ENCODE peak calls at places on chromosomes 7 and 10, in eight cellular contexts. P is suprapubic skin, I is breast epithelium, F is left ventricle myocardium inferior, X is mammary epithelial cell, K is upper lobe of left lung, L is hepatocyte, Z is NT2/D1. E is an unnamed sample. For H3K9me3, the result is how much of the 10 kb centered on the place peaks cover.

GRCh38 chr7:99359465-99360154 is 14.9 kb upstream of the ARPC1B start:
- DNase-seq in P (no peak), I (peak), F (no peak), X (no peak), K (no peak), L (no peak), Z (peak), E (no peak)

GRCh38 chr7:116566666-116567065 is 41.8 kb downstream of the CAV1 start:
- DNase-seq in P (no peak), I (no peak), F (no peak), X (no peak), K (no peak), L (no peak), Z (no peak), E (no peak)

GRCh38 chr7:87885018-87885417 is 8.7 kb downstream of the DBF4 start:
- DNase-seq in P (no peak), I (no peak), F (no peak), X (no peak), K (no peak), L (no peak), Z (no peak), E (no peak)

GRCh38 chr10:21523557-21524008 is 1.9 kb downstream of the SKIDA1 start:
- DNase-seq in P (no peak), I (no peak), F (no peak), X (no peak), K (no peak), L (peak), Z (no peak), E (no peak)

GRCh38 chr7:139995034-139995915 is 67.5 kb downstream of the PARP12 start:
- DNase-seq in P (no peak), I (no peak), F (peak), X (no peak), K (no peak), L (peak), Z (no peak), E (no peak)

GRCh38 chr7:40000734-40001315 is 50.8 kb downstream of the CDK13 start:
- DNase-seq in P (no peak), I (no peak), F (no peak), X (no peak), K (no peak), L (no peak), Z (no peak), E (no peak)

GRCh38 chr7:135186261-135186540 is 15.7 kb upstream of the CYREN start:
- DNase-seq in P (no peak), I (no peak), F (no peak), X (no peak), K (no peak), L (no peak), Z (no peak), E (no peak)

GRCh38 chr7:38584443-38585210 is 46.5 kb downstream of the AMPH start:
- DNase-seq in P (no peak), I (no peak), F (no peak), X (peak), K (no peak), L (no peak), Z (no peak), E (no peak)

GRCh38 chr7:30428586-30429530 is 49.7 kb downstream of the NOD1 start:
- DNase-seq in P (no peak), I (no peak), F (no peak), X (no peak), K (no peak), L (no peak), Z (no peak), E (no peak)

GRCh38 chr7:123528265-123528664 is 6.1 kb downstream of the IQUB start:
- DNase-seq in P (no peak), I (no peak), F (no peak), X (no peak), K (no peak), L (no peak), Z (no peak), E (no peak)

GRCh38 chr7:41415051-41415450 is 287.8 kb downstream of the INHBA start:
- DNase-seq in P (no peak), I (no peak), F (no peak), X (no peak), K (no peak), L (no peak), Z (no peak), E (no peak)

GRCh38 chr10:63132651-63133055 is 475 bp upstream of the NRBF2 start:
- DNase-seq in P (no peak), I (no peak), F (no peak), X (no peak), K (no peak), L (no peak), Z (no peak), E (no peak)

GRCh38 chr7:23220690-23221305 is 25.8 kb upstream of the GPNMB start:
- DNase-seq in P (no peak), I (no peak), F (no peak), X (no peak), K (no peak), L (no peak), Z (no peak), E (no peak)

GRCh38 chr7:24349339-24349738 is 65.3 kb downstream of the NPY start:
- DNase-seq in P (no peak), I (no peak), F (no peak), X (no peak), K (no peak), L (no peak), Z (peak), E (no peak)

GRCh38 chr10:73771722-73772279 is 10.0 kb upstream of the CHCHD1 start:
- DNase-seq in P (no peak), I (no peak), F (peak), X (no peak), K (peak), L (peak), Z (peak), E (no peak)

GRCh38 chr7:26070290-26070689 is 81.7 kb upstream of the NFE2L3 start:
- DNase-seq in P (no peak), I (no peak), F (no peak), X (no peak), K (no peak), L (no peak), Z (no peak), E (no peak)

GRCh38 chr7:132394283-132395003 is 181.8 kb downstream of the PLXNA4 start:
- DNase-seq in P (no peak), I (no peak), F (no peak), X (no peak), K (no peak), L (no peak), Z (no peak), E (no peak)

GRCh38 chr7:142482899-142483658 is 225.2 kb upstream of the PRSS58 start:
- DNase-seq in P (no peak), I (no peak), F (no peak), X (peak), K (no peak), L (peak), Z (peak), E (no peak)

GRCh38 chr10:58106211-58107035 is 161.3 kb downstream of the IPMK start:
- DNase-seq in P (no peak), I (no peak), F (no peak), X (no peak), K (peak), L (no peak), Z (no peak), E (no peak)

GRCh38 chr7:114988755-114989154 is 66.9 kb downstream of the MDFIC start:
- DNase-seq in P (no peak), I (no peak), F (peak), X (peak), K (no peak), L (no peak), Z (no peak), E (no peak)

GRCh38 chr7:75943864-75944263 is 28.9 kb downstream of the POR start:
- DNase-seq in P (no peak), I (no peak), F (no peak), X (peak), K (no peak), L (peak), Z (no peak), E (no peak)

GRCh38 chr7:111750878-111751277 is 188.6 kb upstream of the IMMP2L start:
- DNase-seq in P (no peak), I (no peak), F (no peak), X (no peak), K (no peak), L (no peak), Z (no peak), E (no peak)

GRCh38 chr7:34066968-34067367 is 161.6 kb downstream of the BMPER start:
- DNase-seq in P (no peak), I (no peak), F (no peak), X (peak), K (no peak), L (no peak), Z (no peak), E (no peak)

GRCh38 chr7:155878674-155879073 is 66.4 kb upstream of the SHH start:
- DNase-seq in P (peak), I (no peak), F (no peak), X (no peak), K (no peak), L (no peak), Z (no peak), E (no peak)

GRCh38 chr10:13634207-13634606 is 47.4 kb downstream of the PRPF18 start:
- DNase-seq in P (no peak), I (no peak), F (no peak), X (no peak), K (no peak), L (no peak), Z (no peak), E (no peak)

DNA sequence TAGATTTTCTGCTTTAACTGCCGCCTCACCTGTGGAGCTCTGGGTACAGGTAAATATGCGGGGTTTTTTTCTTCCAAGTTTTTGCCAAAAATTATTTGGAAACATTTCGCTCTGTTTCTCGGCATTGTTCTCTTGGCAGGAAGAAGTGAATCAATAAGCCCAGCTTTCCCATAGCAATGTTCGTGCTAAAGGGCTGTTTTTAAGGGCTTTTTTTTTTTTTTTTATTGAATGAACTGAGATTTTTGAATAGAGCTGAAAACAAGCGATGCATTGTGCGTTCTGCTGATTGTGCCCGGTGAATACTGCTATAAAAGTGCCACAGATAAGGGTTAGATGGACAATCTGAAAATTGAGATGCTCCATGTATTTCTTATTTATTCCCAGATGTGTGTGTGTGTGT is 30.4 kb downstream of the KIAA1217 start:
- DNase-seq in P (no peak), I (no peak), F (no peak), X (no peak), K (no peak), L (no peak), Z (no peak), E (no peak)
- H3K4me3 ChIP-seq in P (peak), I (no peak), F (no peak), X (peak), K (peak), L (peak), Z (no peak), E (no peak)

DNA sequence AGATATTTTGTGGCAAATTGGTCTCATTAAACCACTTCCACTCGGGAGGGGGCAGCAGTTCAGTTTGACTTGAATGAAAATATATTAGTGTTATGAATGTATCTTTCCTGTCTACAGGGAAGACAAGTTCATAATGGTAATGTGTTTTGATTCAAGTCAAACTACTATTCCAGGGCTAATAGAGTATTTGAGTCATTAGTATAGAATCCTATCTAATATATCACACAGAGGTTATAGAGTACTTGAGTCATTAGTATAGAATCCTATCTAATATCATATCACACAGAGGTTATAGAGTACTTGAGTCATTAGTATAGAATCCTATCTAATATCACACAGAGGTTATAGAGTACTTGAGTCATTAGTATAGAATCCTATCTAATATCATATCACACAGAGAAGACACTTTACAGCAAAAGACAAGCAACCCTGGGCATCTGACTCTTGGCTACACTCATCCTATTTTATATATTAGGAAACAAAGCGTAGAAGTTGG is 199.7 kb upstream of the MAGI2 start:
- DNase-seq in P (no peak), I (no peak), F (no peak), X (no peak), K (no peak), L (no peak), Z (no peak), E (no peak)
- H3K9me3 ChIP-seq in P (under half), I (under half), F (under half), X (under half), K (under half), L (under half), Z (under half), E (under half)

DNA sequence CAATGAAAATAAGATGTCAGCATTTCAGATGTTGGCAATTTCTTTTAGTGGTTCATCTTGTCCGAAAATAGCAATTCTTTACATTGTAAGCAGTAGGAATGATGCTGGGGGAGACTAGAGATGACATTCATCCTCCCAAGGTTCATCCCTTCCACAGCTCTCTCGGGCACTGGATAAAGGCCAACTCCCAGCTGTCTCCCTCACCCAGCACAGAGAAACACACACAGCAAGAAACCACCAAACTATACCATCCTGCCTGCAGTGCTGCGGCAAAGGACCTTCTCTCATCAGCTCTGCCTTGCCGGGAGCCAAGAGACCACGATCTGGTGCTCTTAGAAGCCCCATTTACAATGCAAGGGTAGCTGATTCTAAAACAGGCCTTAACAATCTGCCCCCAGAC is 5.0 kb downstream of the FGFR2 start:
- DNase-seq in P (no peak), I (no peak), F (no peak), X (no peak), K (no peak), L (no peak), Z (no peak), E (no peak)
- H3K4me3 ChIP-seq in P (peak), I (no peak), F (no peak), X (no peak), K (no peak), L (no peak), Z (no peak), E (no peak)

GRCh38 chr10:90133606-90134005 is 432.2 kb downstream of the KIF20B start:
- DNase-seq in P (no peak), I (no peak), F (no peak), X (no peak), K (no peak), L (no peak), Z (no peak), E (no peak)
- H3K9me3 ChIP-seq in P (under half), I (under half), F (half or more), X (under half), K (under half), L (under half), Z (under half), E (under half)

GRCh38 chr10:78178940-78179339 is 145.3 kb downstream of the RPS24 start:
- DNase-seq in P (no peak), I (no peak), F (no peak), X (peak), K (no peak), L (no peak), Z (no peak), E (no peak)
- H3K4me3 ChIP-seq in P (no peak), I (no peak), F (no peak), X (no peak), K (no peak), L (no peak), Z (no peak), E (no peak)

GRCh38 chr7:126227643-126228042 is 1025.1 kb downstream of the GRM8 start:
- DNase-seq in P (no peak), I (no peak), F (no peak), X (no peak), K (no peak), L (no peak), Z (no peak), E (no peak)

GRCh38 chr7:126227055-126227454 is 1025.7 kb downstream of the GRM8 start:
- DNase-seq in P (no peak), I (no peak), F (no peak), X (no peak), K (no peak), L (no peak), Z (no peak), E (no peak)

GRCh38 chr7:126222782-126223181 is 1030.0 kb downstream of the GRM8 start:
- DNase-seq in P (no peak), I (no peak), F (no peak), X (no peak), K (no peak), L (no peak), Z (no peak), E (no peak)

DNA sequence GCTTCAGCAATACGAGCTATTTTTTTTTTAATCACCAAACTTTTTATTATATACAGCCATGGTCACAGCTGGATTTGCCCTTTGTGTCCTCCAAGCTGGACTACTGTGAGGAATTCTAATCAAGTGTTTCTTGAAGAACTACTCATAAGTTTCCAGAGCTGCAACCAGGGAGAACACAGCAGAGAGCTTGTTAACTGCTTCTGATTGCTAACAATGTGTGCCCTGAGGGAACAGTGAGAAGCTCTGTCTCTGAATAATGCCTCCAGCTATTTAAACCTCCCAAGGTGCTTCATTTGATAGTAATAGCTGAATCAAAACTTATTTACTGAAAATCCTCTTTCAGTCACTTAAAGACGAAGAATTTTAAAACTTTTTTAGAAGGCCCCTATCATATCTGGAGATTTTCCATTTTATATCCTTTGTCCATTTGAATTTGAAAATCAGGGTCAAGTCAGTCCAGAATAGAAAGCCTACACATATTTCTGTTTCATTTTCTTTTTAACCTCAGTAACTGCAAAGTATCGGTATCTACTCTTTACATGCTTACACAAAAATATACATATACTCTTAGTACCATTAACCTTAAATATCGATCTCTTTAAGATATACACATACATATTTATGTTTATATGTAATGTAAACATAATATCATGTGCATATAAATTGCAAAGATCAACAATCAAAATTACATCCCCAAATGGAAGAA is 1024.2 kb downstream of the GRM8 start:
- DNase-seq in P (no peak), I (no peak), F (no peak), X (no peak), K (no peak), L (no peak), Z (peak), E (no peak)
- H3K9me3 ChIP-seq in P (under half), I (under half), F (under half), X (under half), K (under half), L (under half), Z (under half), E (under half)

E was measured in thoracic aorta.